ENCODE peak calls at places on chromosome 21, in eight cellular contexts. N, X, S, J, A, I, T and H are unnamed samples.

GRCh38 chr21:45670731-45671130 is 27.2 kb downstream of the PCBP3 start:
- DNase-seq in N (no peak), X (no peak), S (no peak), J (no peak), A (no peak), I (no peak), T (no peak), H (no peak)

GRCh38 chr21:34889287-34889536 is 159.9 kb downstream of the RUNX1 start:
- DNase-seq in N (peak), X (peak), S (peak), J (peak), A (peak), I (peak), T (no peak), H (peak)

GRCh38 chr21:45579383-45580180 is 37.3 kb upstream of the SLC19A1 start:
- DNase-seq in N (no peak), X (peak), S (no peak), J (no peak), A (no peak), I (peak), T (no peak), H (no peak)

GRCh38 chr21:46295177-46295711 is 9.1 kb downstream of the YBEY start:
- DNase-seq in N (no peak), X (no peak), S (no peak), J (no peak), A (peak), I (no peak), T (no peak), H (no peak)

GRCh38 chr21:30434033-30434631 is 4.1 kb downstream of the KRTAP13-4 start:
- DNase-seq in N (no peak), X (peak), S (no peak), J (no peak), A (peak), I (peak), T (no peak), H (peak)

GRCh38 chr21:41953831-41954653 is at the start of gene C2CD2:
- DNase-seq in N (no peak), X (peak), S (peak), J (peak), A (no peak), I (peak), T (no peak), H (peak)

GRCh38 chr21:35257413-35257812 is 208.3 kb upstream of the RUNX1 start:
- DNase-seq in N (peak), X (peak), S (no peak), J (peak), A (peak), I (peak), T (no peak), H (peak)

GRCh38 chr21:36209626-36210171 is 53.1 kb downstream of the DOP1B start:
- DNase-seq in N (peak), X (peak), S (no peak), J (no peak), A (peak), I (peak), T (no peak), H (peak)

GRCh38 chr21:35159881-35160280 is 110.8 kb upstream of the RUNX1 start:
- DNase-seq in N (no peak), X (no peak), S (no peak), J (no peak), A (peak), I (no peak), T (no peak), H (no peak)

GRCh38 chr21:28795251-28795650 is 197.4 kb downstream of the LTN1 start:
- DNase-seq in N (no peak), X (no peak), S (no peak), J (no peak), A (no peak), I (no peak), T (no peak), H (no peak)

GRCh38 chr21:37164742-37165141 is 91.7 kb downstream of the TTC3 start:
- DNase-seq in N (no peak), X (no peak), S (no peak), J (no peak), A (no peak), I (no peak), T (no peak), H (no peak)

GRCh38 chr21:14520535-14520934 is 25.6 kb downstream of the SAMSN1 start:
- DNase-seq in N (no peak), X (no peak), S (no peak), J (peak), A (no peak), I (no peak), T (no peak), H (no peak)

GRCh38 chr21:46663754-46664153 is 28.3 kb downstream of the PRMT2 start:
- DNase-seq in N (no peak), X (no peak), S (no peak), J (no peak), A (no peak), I (no peak), T (no peak), H (no peak)

GRCh38 chr21:36103434-36103833 is 31.4 kb upstream of the CBR3 start:
- DNase-seq in N (no peak), X (no peak), S (no peak), J (no peak), A (no peak), I (no peak), T (no peak), H (no peak)

GRCh38 chr21:46159390-46159789 is 4.0 kb upstream of the FTCD start:
- DNase-seq in N (no peak), X (peak), S (peak), J (no peak), A (no peak), I (peak), T (no peak), H (no peak)

GRCh38 chr21:36125513-36126121 is 9.3 kb upstream of the CBR3 start:
- DNase-seq in N (no peak), X (peak), S (peak), J (peak), A (peak), I (peak), T (peak), H (peak)

GRCh38 chr21:41750051-41750450 is 16.8 kb downstream of the RIPK4 start:
- DNase-seq in N (no peak), X (no peak), S (no peak), J (no peak), A (no peak), I (no peak), T (no peak), H (no peak)

GRCh38 chr21:32001390-32001789 is 128.6 kb downstream of the HUNK start:
- DNase-seq in N (no peak), X (no peak), S (no peak), J (no peak), A (no peak), I (no peak), T (no peak), H (no peak)

GRCh38 chr21:42534361-42534900 is 20.8 kb downstream of the SLC37A1 start:
- DNase-seq in N (no peak), X (peak), S (no peak), J (peak), A (no peak), I (no peak), T (no peak), H (no peak)

GRCh38 chr21:22342855-22343254 is 1344.6 kb downstream of the NCAM2 start:
- DNase-seq in N (no peak), X (no peak), S (no peak), J (no peak), A (no peak), I (no peak), T (no peak), H (no peak)

GRCh38 chr21:34762761-34763160 is 94.0 kb downstream of the CLIC6 start:
- DNase-seq in N (no peak), X (no peak), S (no peak), J (no peak), A (no peak), I (no peak), T (no peak), H (no peak)

GRCh38 chr21:45887121-45887611 is 94.4 kb upstream of the COL6A1 start:
- DNase-seq in N (no peak), X (no peak), S (peak), J (no peak), A (peak), I (no peak), T (peak), H (no peak)

GRCh38 chr21:42437786-42438185 is 34.1 kb downstream of the UBASH3A start:
- DNase-seq in N (no peak), X (no peak), S (no peak), J (no peak), A (peak), I (no peak), T (no peak), H (no peak)

GRCh38 chr21:45618846-45619485 is 24.6 kb upstream of the PCBP3 start:
- DNase-seq in N (no peak), X (no peak), S (no peak), J (no peak), A (no peak), I (no peak), T (no peak), H (no peak)

GRCh38 chr21:43268086-43268803 is 99.4 kb downstream of the CRYAA start:
- DNase-seq in N (no peak), X (no peak), S (peak), J (no peak), A (no peak), I (no peak), T (no peak), H (no peak)

GRCh38 chr21:18608226-18608625 is 204.6 kb upstream of the TMPRSS15 start:
- DNase-seq in N (no peak), X (no peak), S (no peak), J (no peak), A (no peak), I (no peak), T (no peak), H (no peak)

GRCh38 chr21:42609806-42610205 is 43.6 kb upstream of the PDE9A start:
- DNase-seq in N (no peak), X (no peak), S (no peak), J (no peak), A (no peak), I (no peak), T (no peak), H (no peak)

GRCh38 chr21:36478941-36479340 is 981 bp downstream of the CLDN14 start:
- DNase-seq in N (no peak), X (no peak), S (no peak), J (no peak), A (peak), I (no peak), T (peak), H (no peak)

GRCh38 chr21:46191257-46191685 is 7.0 kb upstream of the SPATC1L start:
- DNase-seq in N (peak), X (peak), S (peak), J (peak), A (peak), I (peak), T (no peak), H (no peak)

GRCh38 chr21:34669149-34669879 is 520 bp downstream of the CLIC6 start:
- DNase-seq in N (no peak), X (peak), S (peak), J (no peak), A (no peak), I (no peak), T (no peak), H (no peak)

GRCh38 chr21:16583567-16583966 is 853.8 kb downstream of the USP25 start:
- DNase-seq in N (no peak), X (no peak), S (no peak), J (no peak), A (no peak), I (no peak), T (no peak), H (no peak)

GRCh38 chr21:37878946-37879660 is 37.2 kb downstream of the KCNJ6 start:
- DNase-seq in N (no peak), X (no peak), S (no peak), J (no peak), A (peak), I (no peak), T (no peak), H (peak)

GRCh38 chr21:28518620-28519019 is 474.1 kb downstream of the LTN1 start:
- DNase-seq in N (no peak), X (no peak), S (no peak), J (no peak), A (no peak), I (no peak), T (no peak), H (no peak)

GRCh38 chr21:14911351-14911750 is 153.4 kb downstream of the NRIP1 start:
- DNase-seq in N (no peak), X (no peak), S (no peak), J (no peak), A (no peak), I (no peak), T (no peak), H (no peak)

GRCh38 chr21:36891692-36892091 is 74.8 kb downstream of the HLCS start:
- DNase-seq in N (no peak), X (no peak), S (no peak), J (no peak), A (no peak), I (no peak), T (no peak), H (no peak)

GRCh38 chr21:33127154-33127893 is 57.4 kb downstream of the OLIG1 start:
- DNase-seq in N (peak), X (peak), S (peak), J (peak), A (peak), I (peak), T (peak), H (peak)

GRCh38 chr21:46092811-46093667 is 4.9 kb upstream of the COL6A2 start:
- DNase-seq in N (no peak), X (peak), S (peak), J (no peak), A (no peak), I (no peak), T (no peak), H (no peak)

GRCh38 chr21:23936224-23936623 is 1671.1 kb downstream of the MRPL39 start:
- DNase-seq in N (no peak), X (no peak), S (no peak), J (no peak), A (no peak), I (no peak), T (no peak), H (no peak)
- TF ChIP-seq CTCF in N (no peak), X (no peak), S (no peak), J (no peak), A (peak), I (no peak), T (peak), H (no peak)

DNA sequence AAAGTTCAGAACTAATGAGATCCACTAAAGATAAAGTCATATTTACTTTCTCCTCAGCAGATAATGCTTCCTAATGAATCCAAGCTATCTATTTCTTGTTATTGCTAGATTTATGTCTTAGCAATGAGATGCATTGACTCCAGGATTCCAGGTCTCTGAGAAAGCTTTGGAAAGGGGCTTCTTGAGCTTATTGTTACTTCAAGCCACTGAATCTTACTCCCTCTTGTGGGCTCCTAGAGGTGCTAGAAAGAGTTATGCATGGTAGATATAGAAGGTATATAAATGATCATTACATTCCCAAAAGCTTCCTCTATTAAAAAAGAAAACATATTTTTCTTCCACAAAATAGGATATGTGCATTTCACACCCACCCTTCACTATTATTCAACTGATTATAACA is 246.4 kb upstream of the ADAMTS5 start:
- DNase-seq in N (no peak), X (no peak), S (no peak), J (no peak), A (peak), I (no peak), T (no peak), H (no peak)
- TF ChIP-seq CTCF in N (no peak), X (no peak), S (no peak), J (no peak), A (peak), I (no peak), T (no peak), H (no peak)

GRCh38 chr21:21163904-21164303 is 165.7 kb downstream of the NCAM2 start:
- DNase-seq in N (peak), X (peak), S (no peak), J (peak), A (peak), I (peak), T (no peak), H (peak)
- TF ChIP-seq CTCF in N (no peak), X (peak), S (no peak), J (peak), A (peak), I (peak), T (peak), H (peak)

GRCh38 chr21:44454058-44454457 is 1.3 kb upstream of the LRRC3 start:
- DNase-seq in N (no peak), X (no peak), S (no peak), J (no peak), A (no peak), I (no peak), T (no peak), H (no peak)

GRCh38 chr21:44456207-44456914 is 1.1 kb downstream of the LRRC3 start:
- DNase-seq in N (no peak), X (no peak), S (no peak), J (no peak), A (no peak), I (no peak), T (peak), H (no peak)

GRCh38 chr21:44454747-44455523 is at the start of gene LRRC3:
- DNase-seq in N (peak), X (peak), S (peak), J (peak), A (peak), I (peak), T (no peak), H (peak)

GRCh38 chr21:44456915-44457736 is 1.8 kb downstream of the LRRC3 start:
- DNase-seq in N (no peak), X (no peak), S (no peak), J (no peak), A (no peak), I (no peak), T (peak), H (no peak)

DNA sequence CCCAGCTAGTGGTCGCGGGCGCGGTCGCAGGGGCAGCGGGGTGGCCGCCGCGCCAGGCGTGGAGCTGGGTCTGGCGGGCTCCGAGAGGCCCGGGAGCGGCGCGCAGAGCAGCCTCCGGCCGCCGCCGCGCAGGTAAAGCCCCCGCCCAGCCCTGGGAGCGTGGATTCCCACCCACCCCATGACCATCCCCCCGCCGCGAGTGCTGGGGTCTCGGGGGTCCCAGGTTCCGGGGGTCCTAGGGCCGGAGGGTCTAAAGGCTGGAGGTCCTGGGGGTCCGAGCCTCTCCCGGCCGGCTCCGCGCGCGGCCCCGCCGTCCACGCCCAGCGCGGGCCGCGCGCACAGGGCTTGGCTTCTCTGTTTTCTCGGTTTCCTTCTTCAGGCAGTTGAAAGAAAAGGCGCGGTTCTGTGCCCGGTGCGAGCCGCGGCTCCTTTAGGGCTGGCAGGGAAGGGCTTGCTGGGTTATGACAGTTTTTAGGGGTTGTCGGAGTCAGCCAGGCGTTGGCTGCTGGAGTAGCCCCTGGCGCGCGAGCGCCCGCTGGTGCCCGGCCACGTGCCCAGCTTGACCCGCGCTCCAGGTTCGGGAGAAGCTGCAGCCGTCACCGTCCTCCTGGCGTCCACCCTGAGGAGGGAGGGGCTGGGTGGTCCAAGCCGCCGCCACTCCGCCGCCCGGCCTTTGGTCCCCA is 355 bp downstream of the LRRC3 start:
- DNase-seq in N (no peak), X (peak), S (peak), J (no peak), A (no peak), I (peak), T (peak), H (peak)
- TF ChIP-seq CTCF in N (no peak), X (no peak), S (no peak), J (no peak), A (peak), I (no peak), T (no peak), H (no peak)

GRCh38 chr21:39141502-39141901 is 41.7 kb downstream of the PSMG1 start:
- DNase-seq in N (no peak), X (no peak), S (no peak), J (no peak), A (no peak), I (peak), T (no peak), H (no peak)

GRCh38 chr21:39144191-39144590 is 39.1 kb downstream of the PSMG1 start:
- DNase-seq in N (no peak), X (no peak), S (no peak), J (no peak), A (no peak), I (no peak), T (no peak), H (no peak)

GRCh38 chr21:39137248-39138186 is 45.7 kb downstream of the PSMG1 start:
- DNase-seq in N (no peak), X (no peak), S (peak), J (no peak), A (peak), I (no peak), T (no peak), H (no peak)

DNA sequence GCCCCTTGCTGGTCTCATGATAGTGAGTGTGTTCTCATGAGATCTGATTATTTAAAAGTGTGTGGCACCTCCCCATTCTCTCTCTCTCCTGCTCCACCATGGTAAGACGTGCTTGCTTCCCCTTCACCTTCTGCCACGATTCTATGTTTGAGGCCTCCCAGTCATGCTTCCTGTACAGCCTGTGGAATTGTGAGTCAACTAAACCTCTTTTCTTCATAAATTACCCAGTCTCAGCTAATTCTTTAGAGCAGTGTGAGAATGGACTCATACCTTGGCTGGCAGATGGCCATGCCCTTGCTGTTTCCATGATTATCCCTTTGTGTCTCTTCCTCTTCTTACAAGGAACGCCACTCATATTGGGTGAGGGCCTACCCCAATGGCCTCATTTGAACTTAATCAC is 40.3 kb downstream of the PSMG1 start:
- DNase-seq in N (no peak), X (no peak), S (no peak), J (no peak), A (no peak), I (no peak), T (no peak), H (no peak)
- TF ChIP-seq CTCF in N (no peak), X (no peak), S (no peak), J (no peak), A (no peak), I (no peak), T (no peak), H (no peak)